ENCODE peak calls at places on chromosomes 2 and 18, in four cellular contexts. One of them, this sample, is unnamed.

GRCh38 chr2:75099521-75099922 is 99.8 kb downstream of the TACR1 start:
- DNase-seq in A549: peak
- DNase-seq in SK-N-SH: no peak
- DNase-seq in K562: no peak
- DNase-seq in this sample: no peak

GRCh38 chr2:23824777-23825212 is 102.1 kb downstream of the ATAD2B start:
- DNase-seq in SK-N-SH: peak
- DNase-seq in A549: peak
- DNase-seq in K562: peak
- DNase-seq in this sample: no peak

GRCh38 chr2:138507267-138507666 is 5.7 kb downstream of the SPOPL start:
- DNase-seq in A549: peak
- DNase-seq in K562: no peak
- DNase-seq in SK-N-SH: no peak
- DNase-seq in this sample: no peak

GRCh38 chr2:242060212-242060835 is 190.8 kb downstream of the RTP5 start:
- DNase-seq in A549: no peak
- DNase-seq in K562: no peak
- DNase-seq in SK-N-SH: no peak
- DNase-seq in this sample: peak

GRCh38 chr18:42048150-42048549 is 93.1 kb downstream of the PIK3C3 start:
- DNase-seq in A549: peak
- DNase-seq in K562: no peak
- DNase-seq in SK-N-SH: no peak
- DNase-seq in this sample: no peak

GRCh38 chr2:64327510-64328414 is 126.2 kb upstream of the LGALSL start:
- DNase-seq in SK-N-SH: peak
- DNase-seq in K562: no peak
- DNase-seq in A549: peak
- DNase-seq in this sample: peak

GRCh38 chr2:65846984-65847383 is 414.6 kb upstream of the SPRED2 start:
- DNase-seq in A549: no peak
- DNase-seq in K562: no peak
- DNase-seq in SK-N-SH: no peak
- DNase-seq in this sample: peak

GRCh38 chr18:50715919-50716318 is 103.9 kb downstream of the MRO start:
- DNase-seq in K562: no peak
- DNase-seq in SK-N-SH: no peak
- DNase-seq in A549: no peak
- DNase-seq in this sample: no peak

GRCh38 chr2:200454839-200455801 is 54.7 kb downstream of the KCTD18 start:
- DNase-seq in A549: peak
- DNase-seq in SK-N-SH: no peak
- DNase-seq in K562: no peak
- DNase-seq in this sample: no peak

GRCh38 chr2:237735762-237736161 is 62.8 kb upstream of the RBM44 start:
- DNase-seq in SK-N-SH: no peak
- DNase-seq in K562: no peak
- DNase-seq in A549: no peak
- DNase-seq in this sample: peak

GRCh38 chr18:58605027-58606020 is 23.6 kb downstream of the ALPK2 start:
- DNase-seq in K562: no peak
- DNase-seq in SK-N-SH: no peak
- DNase-seq in A549: peak
- DNase-seq in this sample: no peak

GRCh38 chr18:60200558-60200957 is 172.0 kb downstream of the MC4R start:
- DNase-seq in K562: no peak
- DNase-seq in SK-N-SH: no peak
- DNase-seq in A549: no peak
- DNase-seq in this sample: no peak

GRCh38 chr2:231512222-231512621 is 18.0 kb downstream of the NMUR1 start:
- DNase-seq in K562: no peak
- DNase-seq in A549: no peak
- DNase-seq in SK-N-SH: no peak
- DNase-seq in this sample: peak

GRCh38 chr2:182324665-182325064 is 102.2 kb downstream of the PDE1A start:
- DNase-seq in A549: peak
- DNase-seq in K562: no peak
- DNase-seq in SK-N-SH: no peak
- DNase-seq in this sample: no peak

GRCh38 chr2:71005271-71006202 is 10.9 kb upstream of the TEX261 start:
- DNase-seq in A549: no peak
- DNase-seq in K562: no peak
- DNase-seq in SK-N-SH: no peak
- DNase-seq in this sample: no peak

GRCh38 chr2:62527478-62528210 is 21.6 kb upstream of the TMEM17 start:
- DNase-seq in SK-N-SH: no peak
- DNase-seq in K562: no peak
- DNase-seq in A549: no peak
- DNase-seq in this sample: no peak

GRCh38 chr2:65655000-65655399 is 222.6 kb upstream of the SPRED2 start:
- DNase-seq in A549: no peak
- DNase-seq in K562: no peak
- DNase-seq in SK-N-SH: no peak
- DNase-seq in this sample: no peak

GRCh38 chr2:168612719-168613118 is 156.6 kb downstream of the CERS6 start:
- DNase-seq in A549: no peak
- DNase-seq in SK-N-SH: no peak
- DNase-seq in K562: no peak
- DNase-seq in this sample: no peak

GRCh38 chr2:95159690-95160449 is at the start of gene ZNF514:
- DNase-seq in K562: peak
- DNase-seq in A549: peak
- DNase-seq in SK-N-SH: peak
- DNase-seq in this sample: peak

GRCh38 chr18:60391571-60392226 is 19.1 kb upstream of the MC4R start:
- DNase-seq in A549: no peak
- DNase-seq in SK-N-SH: no peak
- DNase-seq in K562: no peak
- DNase-seq in this sample: no peak

GRCh38 chr2:177553176-177553909 is 160.8 kb downstream of the AGPS start:
- DNase-seq in K562: peak
- DNase-seq in A549: no peak
- DNase-seq in SK-N-SH: no peak
- DNase-seq in this sample: no peak

DNA sequence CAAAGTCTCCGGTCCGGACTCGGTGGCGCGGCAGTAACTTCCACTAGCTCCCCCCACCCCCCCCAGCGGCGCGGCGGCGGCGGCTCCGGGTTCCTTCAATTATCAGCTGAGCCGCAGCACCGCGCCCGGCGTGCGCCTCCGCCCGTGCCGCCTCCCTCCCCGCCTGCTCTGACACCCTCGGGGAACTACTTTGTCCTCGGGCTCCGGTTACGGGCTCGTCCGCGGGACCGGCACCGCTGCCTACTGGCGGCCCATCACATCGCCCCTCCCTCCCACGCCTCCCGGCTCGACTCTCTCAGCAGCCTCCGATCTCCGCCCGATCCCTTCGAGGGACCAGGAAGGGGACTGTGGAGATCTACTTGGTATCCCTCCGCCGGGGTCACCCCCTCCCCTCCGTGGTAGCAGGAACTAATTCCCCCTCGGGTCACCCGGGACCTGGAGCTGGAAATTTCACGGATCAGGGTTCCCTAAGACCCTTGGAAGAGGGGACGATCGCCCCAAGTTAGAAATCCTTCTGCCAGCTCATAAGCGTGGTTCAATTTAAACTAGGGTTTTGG is at the start of gene TRIP12:
- DNase-seq in K562: peak
- DNase-seq in SK-N-SH: peak
- DNase-seq in A549: peak
- DNase-seq in this sample: peak
- TF ChIP-seq EP300 in K562: no peak
- TF ChIP-seq EP300 in SK-N-SH: no peak
- TF ChIP-seq EP300 in A549: no peak
- TF ChIP-seq EP300 in this sample: no peak

GRCh38 chr18:63097198-63097597 is 222.4 kb downstream of the BCL2 start:
- DNase-seq in K562: no peak
- DNase-seq in SK-N-SH: no peak
- DNase-seq in A549: no peak
- DNase-seq in this sample: peak
- TF ChIP-seq EP300 in K562: no peak
- TF ChIP-seq EP300 in SK-N-SH: peak
- TF ChIP-seq EP300 in A549: no peak
- TF ChIP-seq EP300 in this sample: peak

GRCh38 chr2:119544075-119545031 is at the start of gene CFAP221:
- DNase-seq in K562: peak
- DNase-seq in A549: peak
- DNase-seq in SK-N-SH: peak
- DNase-seq in this sample: no peak
- TF ChIP-seq EP300 in K562: no peak
- TF ChIP-seq EP300 in A549: no peak
- TF ChIP-seq EP300 in SK-N-SH: no peak
- TF ChIP-seq EP300 in this sample: no peak

DNA sequence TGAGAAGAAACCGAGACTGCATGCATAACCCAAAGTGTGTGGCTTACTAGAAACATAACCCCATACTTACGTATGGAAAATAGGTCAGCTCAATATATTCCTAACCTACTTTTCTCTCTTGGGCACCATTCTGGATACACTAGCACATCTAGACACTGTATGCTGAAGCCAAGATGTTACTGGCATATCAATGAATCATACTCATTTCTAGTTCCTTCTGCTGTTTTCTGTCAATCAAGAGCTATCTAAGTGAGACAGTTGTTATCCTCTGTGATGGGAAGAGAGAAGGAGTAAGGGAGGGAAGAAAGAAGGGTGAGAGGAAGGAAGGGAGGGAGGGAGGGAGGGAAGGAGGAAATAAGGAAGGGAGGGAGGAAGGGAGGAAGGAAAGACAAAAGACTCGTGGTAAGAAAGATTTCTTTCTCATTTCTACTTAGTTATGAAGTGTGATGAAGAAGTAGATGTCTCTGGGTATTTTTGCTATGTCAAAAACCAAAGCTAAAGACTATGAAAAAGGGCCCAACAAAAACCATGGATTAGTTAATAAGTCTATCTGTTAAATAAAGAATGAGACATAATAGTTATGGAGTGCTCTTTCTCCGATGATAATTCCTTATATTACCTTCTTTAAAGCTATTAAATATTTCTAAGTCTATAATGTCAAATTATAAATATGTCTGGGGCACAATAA is 248.4 kb downstream of the ZNF521 start:
- DNase-seq in K562: no peak
- DNase-seq in A549: no peak
- DNase-seq in SK-N-SH: no peak
- DNase-seq in this sample: no peak
- TF ChIP-seq EP300 in K562: no peak
- TF ChIP-seq EP300 in A549: no peak
- TF ChIP-seq EP300 in SK-N-SH: no peak
- TF ChIP-seq EP300 in this sample: no peak

GRCh38 chr2:158732573-158733429 is 62.3 kb upstream of the DAPL1 start:
- DNase-seq in A549: no peak
- DNase-seq in SK-N-SH: no peak
- DNase-seq in K562: no peak
- DNase-seq in this sample: no peak

GRCh38 chr2:158728422-158728821 is 66.7 kb upstream of the DAPL1 start:
- DNase-seq in SK-N-SH: no peak
- DNase-seq in K562: no peak
- DNase-seq in A549: no peak
- DNase-seq in this sample: no peak

GRCh38 chr2:158726906-158727592 is 68.1 kb upstream of the DAPL1 start:
- DNase-seq in SK-N-SH: peak
- DNase-seq in A549: no peak
- DNase-seq in K562: no peak
- DNase-seq in this sample: no peak

GRCh38 chr2:158730621-158730905 is 64.6 kb upstream of the DAPL1 start:
- DNase-seq in K562: no peak
- DNase-seq in SK-N-SH: no peak
- DNase-seq in A549: no peak
- DNase-seq in this sample: no peak

DNA sequence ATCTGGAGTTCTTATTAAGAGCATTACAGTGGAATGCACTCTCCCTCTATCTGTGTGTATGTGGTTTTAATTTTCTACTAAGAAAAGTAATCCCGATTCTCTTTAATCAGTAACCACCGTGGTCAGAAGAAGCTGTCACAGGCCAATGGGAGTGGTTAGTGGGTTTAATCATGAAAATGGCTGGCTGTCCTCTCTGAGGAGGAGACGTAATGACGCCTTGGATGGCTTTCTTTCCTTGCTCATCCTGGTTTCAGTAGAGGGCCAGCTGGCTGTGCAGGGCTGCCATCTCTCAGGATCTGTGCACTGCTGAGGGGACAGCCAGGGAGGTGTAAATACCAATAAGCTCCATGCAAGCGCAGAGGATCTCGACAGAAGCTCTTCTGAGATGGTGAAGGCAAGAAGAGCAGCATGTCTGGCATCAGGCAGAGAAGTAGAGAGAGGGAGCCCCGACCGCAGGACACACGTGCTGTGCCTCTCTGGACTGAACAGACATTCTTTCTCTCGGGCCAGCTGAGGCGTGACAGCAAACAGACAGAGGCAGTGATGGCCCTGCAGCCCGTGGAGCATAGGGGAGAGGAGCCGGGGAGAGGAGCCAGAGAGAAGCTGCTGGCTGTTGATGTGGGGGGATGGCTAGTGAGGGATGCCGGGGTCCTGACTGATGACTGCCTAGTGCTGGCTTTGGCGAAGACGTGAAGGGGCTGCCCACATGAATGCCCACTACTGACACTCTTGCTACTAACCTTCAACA is 65.1 kb upstream of the DAPL1 start:
- DNase-seq in K562: no peak
- DNase-seq in A549: no peak
- DNase-seq in SK-N-SH: no peak
- DNase-seq in this sample: no peak
- TF ChIP-seq EP300 in K562: no peak
- TF ChIP-seq EP300 in A549: no peak
- TF ChIP-seq EP300 in SK-N-SH: no peak
- TF ChIP-seq EP300 in this sample: no peak

GRCh38 chr2:25619187-25619586 is 54.2 kb downstream of the DTNB start:
- DNase-seq in A549: no peak
- DNase-seq in K562: no peak
- DNase-seq in SK-N-SH: no peak
- DNase-seq in this sample: no peak
- TF ChIP-seq EP300 in A549: no peak
- TF ChIP-seq EP300 in K562: no peak
- TF ChIP-seq EP300 in SK-N-SH: no peak
- TF ChIP-seq EP300 in this sample: no peak

DNA sequence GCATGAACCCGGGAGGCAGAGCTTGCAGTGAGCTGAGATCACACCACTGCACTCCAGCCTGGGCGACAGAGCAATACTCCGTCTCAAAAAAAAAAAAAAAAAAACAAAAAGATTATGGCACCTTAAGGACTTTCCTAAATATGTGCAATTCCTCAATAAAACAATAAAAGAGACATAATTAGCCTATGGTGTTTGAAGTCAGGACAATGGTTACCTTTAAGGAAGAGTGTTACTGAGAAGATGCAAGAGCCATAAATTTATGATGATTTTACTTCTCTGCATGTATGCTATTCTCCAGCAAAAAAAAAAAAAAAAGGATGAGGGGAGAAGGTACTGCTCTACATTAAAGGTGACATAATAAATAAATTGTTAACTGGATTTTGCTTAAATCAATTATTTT is 208.2 kb upstream of the STK17B start:
- DNase-seq in SK-N-SH: no peak
- DNase-seq in K562: no peak
- DNase-seq in A549: no peak
- DNase-seq in this sample: no peak
- TF ChIP-seq EP300 in SK-N-SH: no peak
- TF ChIP-seq EP300 in K562: no peak
- TF ChIP-seq EP300 in A549: no peak
- TF ChIP-seq EP300 in this sample: no peak

GRCh38 chr2:47344890-47345583 is 57.9 kb upstream of the MSH2 start:
- DNase-seq in K562: peak
- DNase-seq in SK-N-SH: peak
- DNase-seq in A549: peak
- DNase-seq in this sample: peak
- TF ChIP-seq EP300 in K562: no peak
- TF ChIP-seq EP300 in SK-N-SH: peak
- TF ChIP-seq EP300 in A549: no peak
- TF ChIP-seq EP300 in this sample: no peak

This sample was measured in sigmoid colon.